ENCODE peak calls at places on chromosomes 3 and 15, in seven cellular contexts. One of them, this sample, is unnamed.

GRCh38 chr3:39190281-39191025 is 1.9 kb downstream of the XIRP1 start:
- DNase-seq in left ventricle myocardium superior: peak; percentile 48
- DNase-seq in esophagus muscularis mucosa: no peak
- DNase-seq in pons: no peak
- DNase-seq in kidney tubule cell: no peak
- DNase-seq in neural crest cell: no peak
- DNase-seq in NCI-H2081: no peak
- DNase-seq in this sample: no peak

GRCh38 chr15:53535886-53536285 is 223.6 kb downstream of the WDR72 start:
- DNase-seq in left ventricle myocardium superior: no peak
- DNase-seq in esophagus muscularis mucosa: no peak
- DNase-seq in pons: no peak
- DNase-seq in kidney tubule cell: peak; percentile 54
- DNase-seq in neural crest cell: no peak
- DNase-seq in NCI-H2081: no peak
- DNase-seq in this sample: no peak

GRCh38 chr3:2452249-2452648 is 353.6 kb downstream of the CNTN4 start:
- DNase-seq in left ventricle myocardium superior: no peak
- DNase-seq in esophagus muscularis mucosa: no peak
- DNase-seq in pons: no peak
- DNase-seq in kidney tubule cell: no peak
- DNase-seq in neural crest cell: no peak
- DNase-seq in NCI-H2081: no peak
- DNase-seq in this sample: no peak

GRCh38 chr15:83127547-83128150 is 20.2 kb downstream of the TM6SF1 start:
- DNase-seq in left ventricle myocardium superior: no peak
- DNase-seq in esophagus muscularis mucosa: no peak
- DNase-seq in pons: no peak
- DNase-seq in kidney tubule cell: no peak
- DNase-seq in neural crest cell: no peak
- DNase-seq in NCI-H2081: no peak
- DNase-seq in this sample: no peak

GRCh38 chr3:187261541-187261969 is 30.0 kb downstream of the MASP1 start:
- DNase-seq in left ventricle myocardium superior: no peak
- DNase-seq in esophagus muscularis mucosa: no peak
- DNase-seq in pons: no peak
- DNase-seq in kidney tubule cell: no peak
- DNase-seq in neural crest cell: no peak
- DNase-seq in NCI-H2081: no peak
- DNase-seq in this sample: no peak

GRCh38 chr15:38201714-38202113 is 50.9 kb upstream of the SPRED1 start:
- DNase-seq in left ventricle myocardium superior: no peak
- DNase-seq in esophagus muscularis mucosa: no peak
- DNase-seq in pons: no peak
- DNase-seq in kidney tubule cell: no peak
- DNase-seq in neural crest cell: no peak
- DNase-seq in NCI-H2081: no peak
- DNase-seq in this sample: no peak

GRCh38 chr3:188947401-188947982 is 224.3 kb upstream of the TPRG1 start:
- DNase-seq in left ventricle myocardium superior: peak; percentile 92
- DNase-seq in esophagus muscularis mucosa: peak; percentile 93
- DNase-seq in pons: peak; percentile 83
- DNase-seq in kidney tubule cell: peak; percentile 85
- DNase-seq in neural crest cell: peak; percentile 71
- DNase-seq in NCI-H2081: peak; percentile 99
- DNase-seq in this sample: no peak

GRCh38 chr15:47685141-47685870 is 32.0 kb upstream of the SEMA6D start:
- DNase-seq in left ventricle myocardium superior: no peak
- DNase-seq in esophagus muscularis mucosa: no peak
- DNase-seq in pons: no peak
- DNase-seq in kidney tubule cell: no peak
- DNase-seq in neural crest cell: no peak
- DNase-seq in NCI-H2081: no peak
- DNase-seq in this sample: no peak

GRCh38 chr3:23826382-23827061 is 20.8 kb downstream of the UBE2E1 start:
- DNase-seq in left ventricle myocardium superior: peak; percentile 46
- DNase-seq in esophagus muscularis mucosa: no peak
- DNase-seq in pons: no peak
- DNase-seq in kidney tubule cell: no peak
- DNase-seq in neural crest cell: no peak
- DNase-seq in NCI-H2081: no peak
- DNase-seq in this sample: no peak

GRCh38 chr15:42876224-42876623 is 44.4 kb downstream of the TTBK2 start:
- DNase-seq in left ventricle myocardium superior: no peak
- DNase-seq in esophagus muscularis mucosa: no peak
- DNase-seq in pons: no peak
- DNase-seq in kidney tubule cell: no peak
- DNase-seq in neural crest cell: no peak
- DNase-seq in NCI-H2081: no peak
- DNase-seq in this sample: no peak

GRCh38 chr3:195139876-195140240 is 131.1 kb downstream of the XXYLT1 start:
- DNase-seq in left ventricle myocardium superior: no peak
- DNase-seq in esophagus muscularis mucosa: no peak
- DNase-seq in pons: no peak
- DNase-seq in kidney tubule cell: peak; percentile 46
- DNase-seq in neural crest cell: no peak
- DNase-seq in NCI-H2081: no peak
- DNase-seq in this sample: no peak

GRCh38 chr3:124779751-124780191 is 49.5 kb downstream of the UMPS start:
- DNase-seq in left ventricle myocardium superior: peak; percentile 42
- DNase-seq in esophagus muscularis mucosa: no peak
- DNase-seq in pons: no peak
- DNase-seq in kidney tubule cell: no peak
- DNase-seq in neural crest cell: no peak
- DNase-seq in NCI-H2081: no peak
- DNase-seq in this sample: no peak

GRCh38 chr15:49918106-49918505 is 200.9 kb downstream of the ATP8B4 start:
- DNase-seq in left ventricle myocardium superior: no peak
- DNase-seq in esophagus muscularis mucosa: no peak
- DNase-seq in pons: no peak
- DNase-seq in kidney tubule cell: peak; percentile 30
- DNase-seq in neural crest cell: no peak
- DNase-seq in NCI-H2081: no peak
- DNase-seq in this sample: no peak

GRCh38 chr15:75732809-75733451 is 20.3 kb upstream of the CSPG4 start:
- DNase-seq in left ventricle myocardium superior: peak; percentile 70
- DNase-seq in esophagus muscularis mucosa: no peak
- DNase-seq in pons: peak; percentile 42
- DNase-seq in kidney tubule cell: peak; percentile 66
- DNase-seq in neural crest cell: peak; percentile 89
- DNase-seq in NCI-H2081: peak; percentile 8
- DNase-seq in this sample: no peak

GRCh38 chr3:63895422-63896189 is 16.6 kb downstream of the SCAANT1 start:
- DNase-seq in left ventricle myocardium superior: no peak
- DNase-seq in esophagus muscularis mucosa: no peak
- DNase-seq in pons: no peak
- DNase-seq in kidney tubule cell: no peak
- DNase-seq in neural crest cell: no peak
- DNase-seq in NCI-H2081: no peak
- DNase-seq in this sample: no peak

GRCh38 chr15:71080166-71080565 is 35.1 kb upstream of the THSD4 start:
- DNase-seq in left ventricle myocardium superior: no peak
- DNase-seq in esophagus muscularis mucosa: no peak
- DNase-seq in pons: no peak
- DNase-seq in kidney tubule cell: peak; percentile 40
- DNase-seq in neural crest cell: no peak
- DNase-seq in NCI-H2081: no peak
- DNase-seq in this sample: no peak

GRCh38 chr3:53350652-53351051 is 3.3 kb upstream of the DCP1A start:
- DNase-seq in left ventricle myocardium superior: no peak
- DNase-seq in esophagus muscularis mucosa: no peak
- DNase-seq in pons: peak; percentile 47
- DNase-seq in kidney tubule cell: peak; percentile 34
- DNase-seq in neural crest cell: no peak
- DNase-seq in NCI-H2081: no peak
- DNase-seq in this sample: no peak

GRCh38 chr15:90660195-90660995 is 56.8 kb upstream of the BLM start:
- DNase-seq in left ventricle myocardium superior: peak; percentile 81
- DNase-seq in esophagus muscularis mucosa: no peak
- DNase-seq in pons: peak; percentile 34
- DNase-seq in kidney tubule cell: peak; percentile 83
- DNase-seq in neural crest cell: no peak
- DNase-seq in NCI-H2081: no peak
- DNase-seq in this sample: peak; percentile 12

GRCh38 chr3:42839616-42840015 is 30.4 kb downstream of the ACKR2 start:
- DNase-seq in left ventricle myocardium superior: peak; percentile 36
- DNase-seq in esophagus muscularis mucosa: peak; percentile 91
- DNase-seq in pons: peak; percentile 88
- DNase-seq in kidney tubule cell: peak; percentile 75
- DNase-seq in neural crest cell: peak; percentile 35
- DNase-seq in NCI-H2081: peak; percentile 10
- DNase-seq in this sample: no peak

GRCh38 chr3:45110185-45110833 is 35.9 kb downstream of the CDCP1 start:
- DNase-seq in left ventricle myocardium superior: no peak
- DNase-seq in esophagus muscularis mucosa: no peak
- DNase-seq in pons: peak; percentile 39
- DNase-seq in kidney tubule cell: peak; percentile 54
- DNase-seq in neural crest cell: no peak
- DNase-seq in NCI-H2081: no peak
- DNase-seq in this sample: no peak

GRCh38 chr15:63035977-63036376 is 6.6 kb upstream of the TPM1 start:
- DNase-seq in left ventricle myocardium superior: no peak
- DNase-seq in esophagus muscularis mucosa: no peak
- DNase-seq in pons: no peak
- DNase-seq in kidney tubule cell: no peak
- DNase-seq in neural crest cell: no peak
- DNase-seq in NCI-H2081: no peak
- DNase-seq in this sample: no peak

GRCh38 chr3:183123891-183124290 is 24.6 kb upstream of the MCCC1 start:
- DNase-seq in left ventricle myocardium superior: no peak
- DNase-seq in esophagus muscularis mucosa: no peak
- DNase-seq in pons: no peak
- DNase-seq in kidney tubule cell: peak; percentile 29
- DNase-seq in neural crest cell: no peak
- DNase-seq in NCI-H2081: no peak
- DNase-seq in this sample: no peak

GRCh38 chr3:155244699-155245098 is 48.8 kb downstream of the STRIT1 start:
- DNase-seq in left ventricle myocardium superior: no peak
- DNase-seq in esophagus muscularis mucosa: no peak
- DNase-seq in pons: no peak
- DNase-seq in kidney tubule cell: no peak
- DNase-seq in neural crest cell: no peak
- DNase-seq in NCI-H2081: no peak
- DNase-seq in this sample: no peak

GRCh38 chr3:15633766-15634588 is 32.4 kb downstream of the BTD start:
- DNase-seq in left ventricle myocardium superior: no peak
- DNase-seq in esophagus muscularis mucosa: no peak
- DNase-seq in pons: peak; percentile 76
- DNase-seq in kidney tubule cell: peak; percentile 9
- DNase-seq in neural crest cell: no peak
- DNase-seq in NCI-H2081: no peak
- DNase-seq in this sample: no peak

GRCh38 chr15:33934896-33935295 is 33.4 kb upstream of the CHRM5 start:
- DNase-seq in left ventricle myocardium superior: no peak
- DNase-seq in esophagus muscularis mucosa: no peak
- DNase-seq in pons: no peak
- DNase-seq in kidney tubule cell: no peak
- DNase-seq in neural crest cell: no peak
- DNase-seq in NCI-H2081: no peak
- DNase-seq in this sample: no peak

GRCh38 chr15:90358124-90359033 is 6.3 kb downstream of the ZNF774 start:
- DNase-seq in left ventricle myocardium superior: no peak
- DNase-seq in esophagus muscularis mucosa: no peak
- DNase-seq in pons: no peak
- DNase-seq in kidney tubule cell: peak; percentile 74
- DNase-seq in neural crest cell: no peak
- DNase-seq in NCI-H2081: no peak
- DNase-seq in this sample: no peak

GRCh38 chr15:48646364-48646763 is 855 bp upstream of the FBN1 start:
- DNase-seq in left ventricle myocardium superior: no peak
- DNase-seq in esophagus muscularis mucosa: no peak
- DNase-seq in pons: no peak
- DNase-seq in kidney tubule cell: no peak
- DNase-seq in neural crest cell: no peak
- DNase-seq in NCI-H2081: no peak
- DNase-seq in this sample: no peak

GRCh38 chr3:13536832-13537231 is 12.1 kb upstream of the FBLN2 start:
- DNase-seq in left ventricle myocardium superior: peak; percentile 32
- DNase-seq in esophagus muscularis mucosa: no peak
- DNase-seq in pons: no peak
- DNase-seq in kidney tubule cell: peak; percentile 12
- DNase-seq in neural crest cell: no peak
- DNase-seq in NCI-H2081: no peak
- DNase-seq in this sample: no peak

GRCh38 chr3:77489216-77489615 is 449.3 kb downstream of the ROBO2 start:
- DNase-seq in left ventricle myocardium superior: no peak
- DNase-seq in esophagus muscularis mucosa: no peak
- DNase-seq in pons: no peak
- DNase-seq in kidney tubule cell: no peak
- DNase-seq in neural crest cell: no peak
- DNase-seq in NCI-H2081: no peak
- DNase-seq in this sample: no peak

GRCh38 chr3:108073712-108074431 is 17.0 kb downstream of the CD47 start:
- DNase-seq in left ventricle myocardium superior: no peak
- DNase-seq in esophagus muscularis mucosa: no peak
- DNase-seq in pons: no peak
- DNase-seq in kidney tubule cell: no peak
- DNase-seq in neural crest cell: no peak
- DNase-seq in NCI-H2081: no peak
- DNase-seq in this sample: no peak

GRCh38 chr3:31356941-31357340 is 175.8 kb upstream of the STT3B start:
- DNase-seq in left ventricle myocardium superior: peak; percentile 29
- DNase-seq in esophagus muscularis mucosa: no peak
- DNase-seq in pons: no peak
- DNase-seq in kidney tubule cell: peak; percentile 78
- DNase-seq in neural crest cell: no peak
- DNase-seq in NCI-H2081: no peak
- DNase-seq in this sample: no peak

GRCh38 chr15:100909582-100909981 is 9.6 kb upstream of the LRRK1 start:
- DNase-seq in left ventricle myocardium superior: no peak
- DNase-seq in esophagus muscularis mucosa: no peak
- DNase-seq in pons: no peak
- DNase-seq in kidney tubule cell: no peak
- DNase-seq in neural crest cell: no peak
- DNase-seq in NCI-H2081: no peak
- DNase-seq in this sample: no peak

GRCh38 chr15:70726753-70727152 is 36.6 kb downstream of the UACA start:
- DNase-seq in left ventricle myocardium superior: no peak
- DNase-seq in esophagus muscularis mucosa: no peak
- DNase-seq in pons: no peak
- DNase-seq in kidney tubule cell: peak; percentile 57
- DNase-seq in neural crest cell: no peak
- DNase-seq in NCI-H2081: no peak
- DNase-seq in this sample: no peak

GRCh38 chr15:78930577-78931388 is 14.1 kb downstream of the CTSH start:
- DNase-seq in left ventricle myocardium superior: no peak
- DNase-seq in esophagus muscularis mucosa: no peak
- DNase-seq in pons: no peak
- DNase-seq in kidney tubule cell: peak; percentile 96
- DNase-seq in neural crest cell: no peak
- DNase-seq in NCI-H2081: no peak
- DNase-seq in this sample: no peak